ENCODE peak calls at places on chromosomes 5 and 9, in six cellular contexts. One of them, this sample, is unnamed.

GRCh38 chr9:27865031-27865438 is 291.8 kb upstream of the C9orf72 start:
- DNase-seq in HFF-Myc: no peak
- DNase-seq in progenitor cell of endocrine pancreas: no peak
- DNase-seq in WERI-Rb-1: peak; percentile 19
- DNase-seq in left ventricle myocardium inferior: no peak
- DNase-seq in stomach: no peak
- DNase-seq in this sample: no peak

GRCh38 chr9:133539434-133539833 is 4.9 kb downstream of the ADAMTSL2 start:
- DNase-seq in left ventricle myocardium inferior: peak; percentile 78
- DNase-seq in stomach: peak; percentile 37
- DNase-seq in HFF-Myc: no peak
- DNase-seq in progenitor cell of endocrine pancreas: no peak
- DNase-seq in WERI-Rb-1: no peak
- DNase-seq in this sample: no peak

GRCh38 chr9:112311497-112311896 is 21.9 kb downstream of the PTBP3 start:
- DNase-seq in stomach: no peak
- DNase-seq in left ventricle myocardium inferior: no peak
- DNase-seq in HFF-Myc: no peak
- DNase-seq in progenitor cell of endocrine pancreas: no peak
- DNase-seq in WERI-Rb-1: peak; percentile 92
- DNase-seq in this sample: no peak

GRCh38 chr9:36961568-36962360 is 72.3 kb downstream of the PAX5 start:
- DNase-seq in left ventricle myocardium inferior: no peak
- DNase-seq in stomach: no peak
- DNase-seq in progenitor cell of endocrine pancreas: no peak
- DNase-seq in HFF-Myc: peak; percentile 10
- DNase-seq in WERI-Rb-1: peak; percentile 67
- DNase-seq in this sample: no peak

GRCh38 chr5:136087961-136088871 is 44.4 kb upstream of the SMAD5 start:
- DNase-seq in progenitor cell of endocrine pancreas: no peak
- DNase-seq in stomach: peak; percentile 76
- DNase-seq in HFF-Myc: no peak
- DNase-seq in left ventricle myocardium inferior: peak; percentile 86
- DNase-seq in WERI-Rb-1: no peak
- DNase-seq in this sample: no peak

GRCh38 chr5:91136271-91136670 is 246.8 kb downstream of the ARRDC3 start:
- DNase-seq in HFF-Myc: no peak
- DNase-seq in left ventricle myocardium inferior: no peak
- DNase-seq in stomach: no peak
- DNase-seq in progenitor cell of endocrine pancreas: no peak
- DNase-seq in WERI-Rb-1: no peak
- DNase-seq in this sample: no peak

GRCh38 chr5:135185461-135186075 is 151.5 kb upstream of the PITX1 start:
- DNase-seq in WERI-Rb-1: no peak
- DNase-seq in stomach: no peak
- DNase-seq in progenitor cell of endocrine pancreas: no peak
- DNase-seq in left ventricle myocardium inferior: no peak
- DNase-seq in HFF-Myc: no peak
- DNase-seq in this sample: no peak

GRCh38 chr5:4027335-4027734 is 431.7 kb downstream of the IRX1 start:
- DNase-seq in WERI-Rb-1: no peak
- DNase-seq in left ventricle myocardium inferior: no peak
- DNase-seq in stomach: no peak
- DNase-seq in progenitor cell of endocrine pancreas: no peak
- DNase-seq in HFF-Myc: no peak
- DNase-seq in this sample: no peak

GRCh38 chr5:170223906-170224305 is 8.9 kb upstream of the C5orf58 start:
- DNase-seq in progenitor cell of endocrine pancreas: no peak
- DNase-seq in stomach: no peak
- DNase-seq in HFF-Myc: no peak
- DNase-seq in WERI-Rb-1: no peak
- DNase-seq in left ventricle myocardium inferior: no peak
- DNase-seq in this sample: no peak

GRCh38 chr5:163696270-163696887 is 191.0 kb downstream of the MAT2B start:
- DNase-seq in HFF-Myc: peak; percentile 60
- DNase-seq in left ventricle myocardium inferior: no peak
- DNase-seq in stomach: no peak
- DNase-seq in WERI-Rb-1: peak; percentile 63
- DNase-seq in progenitor cell of endocrine pancreas: peak; percentile 40
- DNase-seq in this sample: no peak

GRCh38 chr5:41863871-41864486 is 6.2 kb downstream of the OXCT1 start:
- DNase-seq in HFF-Myc: no peak
- DNase-seq in progenitor cell of endocrine pancreas: no peak
- DNase-seq in WERI-Rb-1: no peak
- DNase-seq in left ventricle myocardium inferior: no peak
- DNase-seq in stomach: no peak
- DNase-seq in this sample: no peak

GRCh38 chr5:109080896-109081295 is 328.9 kb downstream of the PJA2 start:
- DNase-seq in stomach: no peak
- DNase-seq in HFF-Myc: no peak
- DNase-seq in left ventricle myocardium inferior: no peak
- DNase-seq in WERI-Rb-1: no peak
- DNase-seq in progenitor cell of endocrine pancreas: no peak
- DNase-seq in this sample: no peak

GRCh38 chr9:104906441-104907277 is 21.3 kb downstream of the ABCA1 start:
- DNase-seq in progenitor cell of endocrine pancreas: no peak
- DNase-seq in stomach: no peak
- DNase-seq in HFF-Myc: no peak
- DNase-seq in WERI-Rb-1: no peak
- DNase-seq in left ventricle myocardium inferior: no peak
- DNase-seq in this sample: no peak

GRCh38 chr5:93336330-93337110 is 244.5 kb downstream of the NR2F1-AS1 start:
- DNase-seq in HFF-Myc: no peak
- DNase-seq in left ventricle myocardium inferior: no peak
- DNase-seq in stomach: no peak
- DNase-seq in progenitor cell of endocrine pancreas: no peak
- DNase-seq in WERI-Rb-1: no peak
- DNase-seq in this sample: no peak

GRCh38 chr5:147685991-147686390 is 96.5 kb downstream of the JAKMIP2 start:
- DNase-seq in HFF-Myc: no peak
- DNase-seq in left ventricle myocardium inferior: no peak
- DNase-seq in stomach: no peak
- DNase-seq in progenitor cell of endocrine pancreas: no peak
- DNase-seq in WERI-Rb-1: no peak
- DNase-seq in this sample: no peak

GRCh38 chr9:91302831-91303230 is 58.9 kb downstream of the AUH start:
- DNase-seq in WERI-Rb-1: no peak
- DNase-seq in progenitor cell of endocrine pancreas: no peak
- DNase-seq in stomach: no peak
- DNase-seq in HFF-Myc: peak; percentile 45
- DNase-seq in left ventricle myocardium inferior: no peak
- DNase-seq in this sample: no peak

GRCh38 chr5:1495525-1495897 is 28.2 kb downstream of the LPCAT1 start:
- DNase-seq in HFF-Myc: no peak
- DNase-seq in stomach: no peak
- DNase-seq in left ventricle myocardium inferior: no peak
- DNase-seq in progenitor cell of endocrine pancreas: no peak
- DNase-seq in WERI-Rb-1: no peak
- DNase-seq in this sample: no peak

GRCh38 chr5:1089621-1090040 is 22.2 kb downstream of the SLC12A7 start:
- DNase-seq in WERI-Rb-1: no peak
- DNase-seq in progenitor cell of endocrine pancreas: no peak
- DNase-seq in HFF-Myc: no peak
- DNase-seq in left ventricle myocardium inferior: no peak
- DNase-seq in stomach: no peak
- DNase-seq in this sample: no peak

GRCh38 chr5:2582106-2582505 is 169.4 kb downstream of the IRX2 start:
- DNase-seq in stomach: no peak
- DNase-seq in HFF-Myc: no peak
- DNase-seq in progenitor cell of endocrine pancreas: no peak
- DNase-seq in left ventricle myocardium inferior: no peak
- DNase-seq in WERI-Rb-1: no peak
- DNase-seq in this sample: no peak

GRCh38 chr5:101937041-101937440 is 359.0 kb downstream of the SLCO4C1 start:
- DNase-seq in HFF-Myc: no peak
- DNase-seq in stomach: no peak
- DNase-seq in progenitor cell of endocrine pancreas: no peak
- DNase-seq in left ventricle myocardium inferior: no peak
- DNase-seq in WERI-Rb-1: no peak
- DNase-seq in this sample: no peak

GRCh38 chr9:83062011-83062652 is 810 bp downstream of the RASEF start:
- DNase-seq in left ventricle myocardium inferior: peak; percentile 15
- DNase-seq in stomach: peak; percentile 80
- DNase-seq in WERI-Rb-1: no peak
- DNase-seq in HFF-Myc: no peak
- DNase-seq in progenitor cell of endocrine pancreas: peak; percentile 24
- DNase-seq in this sample: no peak

GRCh38 chr9:83061036-83061435 is 1.9 kb downstream of the RASEF start:
- DNase-seq in left ventricle myocardium inferior: no peak
- DNase-seq in stomach: no peak
- DNase-seq in WERI-Rb-1: no peak
- DNase-seq in progenitor cell of endocrine pancreas: no peak
- DNase-seq in HFF-Myc: no peak
- DNase-seq in this sample: no peak

GRCh38 chr9:83065233-83065632 is 2.3 kb upstream of the RASEF start:
- DNase-seq in left ventricle myocardium inferior: no peak
- DNase-seq in progenitor cell of endocrine pancreas: no peak
- DNase-seq in WERI-Rb-1: no peak
- DNase-seq in HFF-Myc: no peak
- DNase-seq in stomach: no peak
- DNase-seq in this sample: no peak

GRCh38 chr9:83060557-83060956 is 2.4 kb downstream of the RASEF start:
- DNase-seq in HFF-Myc: no peak
- DNase-seq in left ventricle myocardium inferior: no peak
- DNase-seq in progenitor cell of endocrine pancreas: no peak
- DNase-seq in stomach: peak; percentile 58
- DNase-seq in WERI-Rb-1: no peak
- DNase-seq in this sample: no peak

DNA sequence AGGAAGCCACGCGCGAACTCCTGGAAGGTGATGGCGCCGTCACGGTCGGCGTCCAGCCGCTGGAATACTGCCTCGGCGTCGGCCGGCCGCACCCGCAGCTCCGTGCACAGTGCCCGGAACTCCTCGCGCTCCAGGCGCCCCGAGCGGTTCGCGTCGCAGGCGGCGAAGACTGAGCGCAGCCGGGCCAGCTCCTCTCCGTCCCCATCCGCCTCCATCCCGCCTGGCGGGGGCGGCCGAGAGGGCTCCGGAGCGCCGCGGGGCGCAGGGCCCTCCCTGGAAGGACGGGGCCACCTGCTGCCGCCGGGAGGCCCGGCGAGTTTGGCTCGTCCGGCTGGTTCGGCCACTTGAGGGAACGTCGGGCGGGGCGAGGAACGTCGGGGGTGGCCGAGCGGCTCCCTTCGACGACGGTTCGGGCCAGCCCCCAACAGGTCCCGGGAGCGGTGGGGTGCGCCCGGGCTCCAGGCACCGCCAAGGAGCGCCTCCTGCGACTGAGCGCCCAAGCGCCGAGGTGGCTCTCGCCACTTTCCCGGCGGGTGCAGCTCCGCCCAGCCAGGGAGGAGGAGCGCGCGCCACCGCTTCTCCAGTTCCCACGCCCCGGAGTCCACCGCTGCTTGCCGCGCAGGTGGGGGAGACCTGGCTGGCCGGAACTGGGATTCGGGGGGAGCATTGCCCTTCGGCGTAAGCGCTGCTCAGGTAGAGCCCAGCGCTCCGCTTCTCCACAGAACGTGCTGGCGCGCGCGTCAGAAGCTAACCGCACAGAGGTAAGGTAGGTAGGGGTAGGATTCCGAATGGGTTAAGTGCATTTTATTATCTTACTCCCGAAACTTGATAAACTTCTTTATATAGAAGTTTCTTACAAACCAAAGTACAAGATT is at the start of gene RASEF:
- DNase-seq in HFF-Myc: no peak
- DNase-seq in left ventricle myocardium inferior: no peak
- DNase-seq in WERI-Rb-1: peak; percentile 74
- DNase-seq in progenitor cell of endocrine pancreas: peak; percentile 79
- DNase-seq in stomach: peak; percentile 82
- DNase-seq in this sample: no peak
- TF ChIP-seq CTCF in HFF-Myc: no peak
- TF ChIP-seq CTCF in left ventricle myocardium inferior: no peak
- TF ChIP-seq CTCF in WERI-Rb-1: peak; percentile 39
- TF ChIP-seq CTCF in progenitor cell of endocrine pancreas: peak; percentile 51
- TF ChIP-seq CTCF in stomach: no peak
- TF ChIP-seq CTCF in this sample: no peak

DNA sequence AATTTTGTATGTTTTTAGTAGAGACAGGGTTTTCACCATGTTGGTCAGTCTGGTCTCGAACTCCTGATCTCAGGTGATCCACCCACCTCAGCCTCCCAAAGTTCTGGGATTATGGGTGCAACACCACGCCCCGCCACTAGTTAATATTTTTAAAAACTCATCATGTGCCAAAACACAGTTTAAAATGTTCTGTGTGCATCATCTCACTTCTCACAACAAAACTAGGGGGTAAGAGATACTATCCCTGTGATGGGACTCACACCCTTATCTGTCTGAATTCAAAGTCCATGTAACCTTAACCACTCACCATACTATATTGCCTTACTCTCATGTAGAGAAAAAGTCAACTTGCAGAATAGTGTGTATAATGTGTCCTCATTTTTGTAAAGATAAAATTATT is 2.6 kb downstream of the PKD2L2 start:
- DNase-seq in stomach: no peak
- DNase-seq in HFF-Myc: no peak
- DNase-seq in progenitor cell of endocrine pancreas: no peak
- DNase-seq in WERI-Rb-1: no peak
- DNase-seq in left ventricle myocardium inferior: no peak
- DNase-seq in this sample: no peak
- TF ChIP-seq CTCF in stomach: no peak
- TF ChIP-seq CTCF in HFF-Myc: no peak
- TF ChIP-seq CTCF in progenitor cell of endocrine pancreas: peak; percentile 35
- TF ChIP-seq CTCF in WERI-Rb-1: no peak
- TF ChIP-seq CTCF in left ventricle myocardium inferior: peak; percentile 30
- TF ChIP-seq CTCF in this sample: no peak

GRCh38 chr9:9920425-9920824 is 692.4 kb downstream of the PTPRD start:
- DNase-seq in left ventricle myocardium inferior: no peak
- DNase-seq in stomach: no peak
- DNase-seq in WERI-Rb-1: peak; percentile 19
- DNase-seq in HFF-Myc: no peak
- DNase-seq in progenitor cell of endocrine pancreas: no peak
- DNase-seq in this sample: no peak
- TF ChIP-seq CTCF in left ventricle myocardium inferior: no peak
- TF ChIP-seq CTCF in stomach: no peak
- TF ChIP-seq CTCF in WERI-Rb-1: peak; percentile 54
- TF ChIP-seq CTCF in HFF-Myc: no peak
- TF ChIP-seq CTCF in progenitor cell of endocrine pancreas: peak; percentile 56
- TF ChIP-seq CTCF in this sample: no peak

DNA sequence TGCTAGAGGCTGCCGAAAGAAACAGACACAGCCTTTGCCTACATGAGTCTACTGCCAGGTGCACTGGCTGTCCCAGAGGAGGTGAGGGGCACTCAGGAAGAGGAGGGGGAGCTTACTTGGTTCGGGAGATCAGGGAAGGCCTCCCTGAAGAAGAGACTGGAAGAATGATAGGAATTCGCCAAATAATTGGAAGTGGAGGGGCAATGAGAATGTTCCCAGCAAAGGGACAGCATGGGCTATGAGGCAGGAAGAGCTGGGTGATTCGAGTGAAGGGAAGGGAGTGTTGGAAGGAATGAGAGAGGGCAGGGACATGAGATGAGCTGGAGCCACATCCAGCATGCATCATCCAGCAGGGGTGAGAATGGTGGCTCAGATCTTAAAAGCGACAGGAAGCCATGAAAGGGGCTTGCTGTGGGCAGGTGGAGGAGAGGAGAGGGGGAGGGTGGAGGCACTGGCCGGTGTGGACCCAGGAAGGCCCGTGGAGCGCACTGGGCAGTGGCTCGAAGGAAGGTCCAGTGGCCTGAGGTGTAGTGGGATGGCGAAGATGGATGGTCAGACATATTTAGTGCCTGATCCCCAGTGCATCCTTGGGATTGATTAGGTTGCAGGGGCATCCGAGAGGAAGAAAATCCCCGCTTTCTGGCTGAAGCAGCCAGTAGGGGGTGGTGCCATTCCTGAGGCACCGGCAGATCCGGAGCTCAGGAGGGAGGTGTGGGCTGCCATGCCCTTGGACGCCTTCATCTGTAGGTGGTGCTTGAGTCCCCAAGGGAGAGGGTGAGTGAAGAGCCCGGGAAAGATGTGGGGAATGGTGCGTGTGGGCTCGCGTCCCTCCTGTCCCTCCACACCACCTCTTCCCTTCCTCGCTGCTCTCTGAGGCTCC is 53.5 kb upstream of the GARNL3 start:
- DNase-seq in left ventricle myocardium inferior: no peak
- DNase-seq in HFF-Myc: no peak
- DNase-seq in stomach: no peak
- DNase-seq in progenitor cell of endocrine pancreas: no peak
- DNase-seq in WERI-Rb-1: peak; percentile 69
- DNase-seq in this sample: no peak
- TF ChIP-seq CTCF in left ventricle myocardium inferior: no peak
- TF ChIP-seq CTCF in HFF-Myc: no peak
- TF ChIP-seq CTCF in stomach: no peak
- TF ChIP-seq CTCF in progenitor cell of endocrine pancreas: peak; percentile 11
- TF ChIP-seq CTCF in WERI-Rb-1: peak; percentile 74
- TF ChIP-seq CTCF in this sample: no peak